ENCODE peak calls at places on chromosomes 16 and 17, in ten cellular contexts. G is A549, J is transverse colon, S is stomach, C is tibial nerve, Q is sigmoid colon, D is H1, V is HepG2, Y is suprapubic skin, B is GM12878. K is an unnamed sample.

GRCh38 chr17:76727745-76728456 is 1.3 kb downstream of the METTL23 start:
- DNase-seq in G (no peak), J (peak), S (no peak), C (no peak), Q (peak), D (no peak), V (no peak), Y (peak), B (peak), K (no peak)

GRCh38 chr16:78034530-78034929 is 12.2 kb downstream of the CLEC3A start:
- DNase-seq in G (no peak), J (no peak), S (no peak), C (no peak), Q (no peak), D (no peak), V (no peak), Y (no peak), B (no peak), K (no peak)

GRCh38 chr16:79811541-79811940 is 211.0 kb upstream of the MAF start:
- DNase-seq in G (no peak), J (no peak), S (no peak), C (no peak), Q (no peak), D (no peak), V (no peak), Y (no peak), B (no peak), K (no peak)

GRCh38 chr17:29131814-29132682 is 48.1 kb downstream of the MYO18A start:
- DNase-seq in G (no peak), J (no peak), S (no peak), C (no peak), Q (no peak), D (no peak), V (no peak), Y (no peak), B (no peak), K (no peak)

GRCh38 chr17:81000631-81001357 is 9.2 kb downstream of the CHMP6 start:
- DNase-seq in G (no peak), J (peak), S (peak), C (no peak), Q (no peak), D (no peak), V (peak), Y (no peak), B (no peak), K (no peak)

GRCh38 chr16:58537124-58537906 is 22.0 kb downstream of the SETD6 start:
- DNase-seq in G (no peak), J (no peak), S (no peak), C (no peak), Q (no peak), D (no peak), V (no peak), Y (no peak), B (no peak), K (no peak)

GRCh38 chr16:13427943-13428342 is 492.0 kb upstream of the ERCC4 start:
- DNase-seq in G (no peak), J (no peak), S (no peak), C (no peak), Q (no peak), D (no peak), V (no peak), Y (no peak), B (no peak), K (no peak)

GRCh38 chr17:47872019-47872650 is 21.2 kb upstream of the SP6 start:
- DNase-seq in G (no peak), J (no peak), S (no peak), C (no peak), Q (no peak), D (no peak), V (no peak), Y (no peak), B (no peak), K (no peak)

GRCh38 chr16:54080524-54081008 is 206.0 kb downstream of the IRX3 start:
- DNase-seq in G (peak), J (no peak), S (peak), C (no peak), Q (no peak), D (no peak), V (peak), Y (no peak), B (no peak), K (no peak)

GRCh38 chr16:13997526-13997925 is 73.6 kb upstream of the MRTFB start:
- DNase-seq in G (no peak), J (no peak), S (no peak), C (no peak), Q (no peak), D (no peak), V (no peak), Y (no peak), B (no peak), K (no peak)

GRCh38 chr16:68197250-68197649 is 38.7 kb downstream of the ESRP2 start:
- DNase-seq in G (no peak), J (no peak), S (no peak), C (no peak), Q (no peak), D (no peak), V (no peak), Y (no peak), B (no peak), K (no peak)

GRCh38 chr17:38598536-38598935 is 7.2 kb downstream of the SRCIN1 start:
- DNase-seq in G (peak), J (peak), S (peak), C (no peak), Q (no peak), D (peak), V (peak), Y (no peak), B (no peak), K (no peak)

GRCh38 chr17:8488931-8489330 is 53.2 kb downstream of the NDEL1 start:
- DNase-seq in G (no peak), J (no peak), S (no peak), C (no peak), Q (peak), D (no peak), V (no peak), Y (peak), B (no peak), K (no peak)

GRCh38 chr16:79131676-79132075 is 468.9 kb downstream of the MAF start:
- DNase-seq in G (no peak), J (no peak), S (no peak), C (no peak), Q (no peak), D (no peak), V (no peak), Y (no peak), B (no peak), K (no peak)

GRCh38 chr17:81681672-81682071 is 1.9 kb downstream of the ARL16 start:
- DNase-seq in G (no peak), J (no peak), S (no peak), C (no peak), Q (no peak), D (no peak), V (no peak), Y (no peak), B (no peak), K (no peak)

GRCh38 chr17:18859256-18859655 is 1.3 kb downstream of the PRPSAP2 start:
- DNase-seq in G (no peak), J (no peak), S (no peak), C (no peak), Q (no peak), D (peak), V (peak), Y (no peak), B (no peak), K (no peak)

GRCh38 chr17:64992325-64992802 is 64.2 kb downstream of the GNA13 start:
- DNase-seq in G (peak), J (no peak), S (no peak), C (no peak), Q (no peak), D (no peak), V (peak), Y (no peak), B (no peak), K (no peak)

GRCh38 chr17:79940381-79941087 is 95.1 kb downstream of the TBC1D16 start:
- DNase-seq in G (no peak), J (no peak), S (no peak), C (no peak), Q (peak), D (no peak), V (no peak), Y (no peak), B (no peak), K (peak)

GRCh38 chr17:9672266-9672665 is 26.9 kb downstream of the USP43 start:
- DNase-seq in G (no peak), J (no peak), S (no peak), C (no peak), Q (no peak), D (no peak), V (no peak), Y (no peak), B (no peak), K (no peak)

GRCh38 chr17:76350463-76350862 is 3.3 kb downstream of the PRPSAP1 start:
- DNase-seq in G (no peak), J (no peak), S (no peak), C (no peak), Q (no peak), D (no peak), V (no peak), Y (no peak), B (no peak), K (no peak)

GRCh38 chr17:7930841-7931631 is 710 bp downstream of the TRAPPC1 start:
- DNase-seq in G (peak), J (no peak), S (no peak), C (no peak), Q (no peak), D (no peak), V (no peak), Y (no peak), B (no peak), K (no peak)

GRCh38 chr17:77140878-77141767 is at the start of gene SEC14L1:
- DNase-seq in G (no peak), J (peak), S (peak), C (peak), Q (peak), D (peak), V (peak), Y (peak), B (no peak), K (no peak)

GRCh38 chr17:10114931-10115535 is 83.4 kb downstream of the GAS7 start:
- DNase-seq in G (peak), J (peak), S (peak), C (peak), Q (peak), D (no peak), V (no peak), Y (peak), B (peak), K (peak)

GRCh38 chr17:49986396-49987289 is 8.4 kb downstream of the DLX3 start:
- DNase-seq in G (no peak), J (no peak), S (no peak), C (no peak), Q (peak), D (no peak), V (no peak), Y (peak), B (no peak), K (no peak)

GRCh38 chr17:76407509-76407908 is 23.1 kb downstream of the SPHK1 start:
- DNase-seq in G (no peak), J (no peak), S (no peak), C (no peak), Q (no peak), D (no peak), V (no peak), Y (no peak), B (no peak), K (no peak)

DNA sequence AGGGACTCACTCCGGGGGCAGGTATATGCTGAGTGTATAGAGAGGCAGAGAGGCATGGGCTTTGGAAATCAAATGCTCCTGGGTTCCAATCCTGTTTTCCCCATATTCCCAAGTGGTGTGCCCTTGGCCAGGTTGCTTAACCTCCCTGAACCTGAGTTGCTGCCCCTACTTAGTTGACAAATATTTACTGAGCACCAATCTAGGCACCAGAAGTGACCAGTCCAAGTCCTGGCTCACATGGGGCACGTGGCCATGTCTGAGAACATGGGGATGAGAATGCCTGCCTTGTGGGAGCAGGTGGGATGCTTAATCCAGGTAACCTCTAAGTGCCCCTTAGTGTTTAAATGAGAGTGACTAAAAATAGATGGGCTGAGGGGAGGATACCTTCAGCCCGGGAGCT is 4.2 kb downstream of the SOCS3 start:
- DNase-seq in G (no peak), J (no peak), S (no peak), C (no peak), Q (no peak), D (no peak), V (no peak), Y (no peak), B (no peak), K (no peak)
- TF ChIP-seq POLR2A in G (no peak), J (no peak), S (no peak), C (no peak), Q (no peak), D (no peak), V (no peak), Y (no peak), B (no peak), K (no peak)

GRCh38 chr17:78488156-78488555 is 89.0 kb downstream of the DNAH17 start:
- DNase-seq in G (no peak), J (no peak), S (no peak), C (no peak), Q (no peak), D (no peak), V (no peak), Y (no peak), B (no peak), K (no peak)

GRCh38 chr17:78485416-78486168 is 91.6 kb downstream of the DNAH17 start:
- DNase-seq in G (no peak), J (no peak), S (no peak), C (no peak), Q (no peak), D (no peak), V (no peak), Y (no peak), B (no peak), K (no peak)

GRCh38 chr17:78486228-78486802 is 90.9 kb downstream of the DNAH17 start:
- DNase-seq in G (no peak), J (no peak), S (no peak), C (no peak), Q (no peak), D (no peak), V (no peak), Y (no peak), B (no peak), K (no peak)

GRCh38 chr17:78486946-78487680 is 90.1 kb downstream of the DNAH17 start:
- DNase-seq in G (no peak), J (no peak), S (no peak), C (no peak), Q (no peak), D (no peak), V (no peak), Y (no peak), B (no peak), K (no peak)

DNA sequence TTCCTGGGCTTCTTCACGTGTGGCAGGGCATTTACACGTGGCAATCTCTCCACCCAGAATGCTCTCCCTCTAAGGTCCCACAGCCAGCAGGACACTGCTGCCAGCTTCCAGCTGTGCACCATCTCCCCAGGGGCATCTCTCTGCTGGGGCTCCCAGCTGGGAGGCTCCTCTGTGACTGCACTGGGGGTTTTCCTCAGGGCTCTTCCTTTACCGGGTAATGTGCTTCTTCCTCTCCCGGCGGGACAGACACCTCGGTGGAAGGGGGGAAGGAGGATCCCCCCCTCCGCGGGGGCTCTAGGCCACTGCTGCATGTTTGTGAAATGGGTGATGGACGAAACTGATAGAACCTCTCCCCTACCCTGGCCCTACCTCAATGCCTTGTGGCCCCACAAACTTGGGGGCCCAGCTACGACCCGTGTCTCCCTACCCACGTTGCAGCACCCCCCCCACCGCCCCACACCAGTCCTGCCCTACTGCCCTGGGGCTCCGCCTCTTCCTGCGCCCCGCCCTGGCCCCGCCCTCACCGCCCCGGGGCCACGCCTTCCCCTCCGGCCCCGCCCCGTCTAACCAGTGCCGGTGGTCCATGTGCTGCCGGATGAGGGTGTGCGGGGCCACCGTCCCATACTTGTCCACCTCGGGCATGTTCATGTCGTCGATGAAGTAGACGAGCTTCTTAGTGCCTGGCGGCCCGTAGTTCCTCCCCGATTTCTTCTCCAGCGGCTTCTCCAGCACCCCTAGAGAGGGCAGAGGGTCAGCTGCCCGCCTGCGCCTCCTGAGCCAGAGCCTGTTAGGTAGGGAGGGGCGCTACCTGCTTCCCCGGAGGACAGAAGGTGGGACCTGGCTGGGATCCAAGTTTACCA is 92.7 kb downstream of the DNAH17 start:
- DNase-seq in G (peak), J (peak), S (peak), C (no peak), Q (no peak), D (peak), V (no peak), Y (no peak), B (no peak), K (no peak)
- TF ChIP-seq EP300 in G (no peak), J (no peak), S (no peak), C (no peak), Q (no peak), D (no peak), V (no peak), Y (no peak), B (no peak), K (no peak)

GRCh38 chr16:28067604-28068382 is 4.3 kb upstream of the GSG1L start:
- DNase-seq in G (no peak), J (no peak), S (no peak), C (no peak), Q (no peak), D (no peak), V (no peak), Y (no peak), B (no peak), K (no peak)
- TF ChIP-seq POLR2A in G (no peak), J (no peak), S (no peak), C (no peak), Q (no peak), D (no peak), V (no peak), Y (no peak), B (no peak), K (no peak)

GRCh38 chr16:56964243-56965148 is 2.7 kb downstream of the CETP start:
- DNase-seq in G (peak), J (peak), S (peak), C (peak), Q (peak), D (peak), V (peak), Y (peak), B (no peak), K (peak)
- TF ChIP-seq EP300 in G (no peak), J (no peak), S (no peak), C (no peak), Q (no peak), D (peak), V (peak), Y (no peak), B (no peak), K (no peak)

GRCh38 chr17:45170976-45171337 is 9.3 kb downstream of the HEXIM2 start:
- DNase-seq in G (peak), J (peak), S (peak), C (peak), Q (peak), D (no peak), V (no peak), Y (peak), B (no peak), K (no peak)

GRCh38 chr17:45172541-45173286 is 11.0 kb downstream of the HEXIM2 start:
- DNase-seq in G (peak), J (peak), S (peak), C (peak), Q (peak), D (peak), V (peak), Y (no peak), B (no peak), K (peak)

GRCh38 chr17:45172232-45172540 is 10.5 kb downstream of the HEXIM2 start:
- DNase-seq in G (no peak), J (no peak), S (no peak), C (no peak), Q (no peak), D (peak), V (no peak), Y (no peak), B (no peak), K (no peak)

GRCh38 chr17:45170280-45170975 is 8.8 kb downstream of the HEXIM2 start:
- DNase-seq in G (no peak), J (no peak), S (no peak), C (no peak), Q (no peak), D (no peak), V (no peak), Y (no peak), B (no peak), K (no peak)

GRCh38 chr17:45171338-45172231 is 9.9 kb downstream of the HEXIM2 start:
- DNase-seq in G (peak), J (peak), S (peak), C (no peak), Q (peak), D (no peak), V (peak), Y (no peak), B (no peak), K (peak)
- TF ChIP-seq POLR2A in G (peak), J (no peak), S (no peak), C (no peak), Q (no peak), D (no peak), V (peak), Y (no peak), B (no peak), K (no peak)

K was measured in ovary.